ENCODE peak calls at places on chromosomes 5 and 9, in four cellular contexts. B, H, W and U are unnamed samples.

GRCh38 chr9:27870404-27870803 is 297.1 kb upstream of the C9orf72 start:
- DNase-seq in B (no peak), H (no peak), W (peak; percentile 75), U (no peak)

GRCh38 chr9:129402931-129403742 is 217.8 kb downstream of the C9orf50 start:
- DNase-seq in B (no peak), H (no peak), W (no peak), U (no peak)

GRCh38 chr5:16050414-16050813 is 129.2 kb downstream of the MARCHF11 start:
- DNase-seq in B (no peak), H (no peak), W (no peak), U (no peak)

GRCh38 chr5:173180331-173180730 is 36.0 kb downstream of the BNIP1 start:
- DNase-seq in B (no peak), H (no peak), W (no peak), U (no peak)

GRCh38 chr5:84438456-84438855 is 53.8 kb upstream of the EDIL3 start:
- DNase-seq in B (no peak), H (no peak), W (no peak), U (no peak)

GRCh38 chr9:121295662-121296191 is 27.8 kb downstream of the GSN start:
- DNase-seq in B (no peak), H (no peak), W (no peak), U (no peak)

GRCh38 chr9:21516796-21517195 is 34.7 kb upstream of the IFNE start:
- DNase-seq in B (no peak), H (no peak), W (no peak), U (no peak)

GRCh38 chr9:118967901-118968300 is 401.3 kb downstream of the BRINP1 start:
- DNase-seq in B (no peak), H (no peak), W (no peak), U (no peak)

GRCh38 chr9:72013188-72013877 is 47.1 kb downstream of the C9orf57 start:
- DNase-seq in B (no peak), H (no peak), W (no peak), U (no peak)